ENCODE peak calls at places on chromosomes 2 and 18, in five cellular contexts. One of them, this sample, is unnamed.

GRCh38 chr18:12428923-12429322 is 21.2 kb downstream of the PRELID3A start:
- DNase-seq in naive thymus-derived CD4-positive, alpha-beta T cell: no peak
- DNase-seq in IMR-90: no peak
- DNase-seq in PC-9: no peak
- DNase-seq in hepatocyte: no peak
- DNase-seq in this sample: no peak

GRCh38 chr2:113848758-113849460 is 41.0 kb upstream of the ACTR3 start:
- DNase-seq in naive thymus-derived CD4-positive, alpha-beta T cell: no peak
- DNase-seq in IMR-90: peak
- DNase-seq in PC-9: no peak
- DNase-seq in hepatocyte: peak
- DNase-seq in this sample: no peak

GRCh38 chr2:92072461-92073035 is 2798.7 kb upstream of the TEKT4 start:
- DNase-seq in naive thymus-derived CD4-positive, alpha-beta T cell: no peak
- DNase-seq in IMR-90: no peak
- DNase-seq in PC-9: no peak
- DNase-seq in hepatocyte: peak
- DNase-seq in this sample: no peak

GRCh38 chr18:38698108-38698507 is 1132.5 kb upstream of the CELF4 start:
- DNase-seq in naive thymus-derived CD4-positive, alpha-beta T cell: no peak
- DNase-seq in IMR-90: no peak
- DNase-seq in PC-9: no peak
- DNase-seq in hepatocyte: no peak
- DNase-seq in this sample: no peak

GRCh38 chr18:58276640-58277456 is 232.8 kb downstream of the NEDD4L start:
- DNase-seq in naive thymus-derived CD4-positive, alpha-beta T cell: no peak
- DNase-seq in IMR-90: no peak
- DNase-seq in PC-9: no peak
- DNase-seq in hepatocyte: no peak
- DNase-seq in this sample: peak

GRCh38 chr18:68387246-68387645 is 327.7 kb downstream of the TMX3 start:
- DNase-seq in naive thymus-derived CD4-positive, alpha-beta T cell: no peak
- DNase-seq in IMR-90: peak
- DNase-seq in PC-9: no peak
- DNase-seq in hepatocyte: no peak
- DNase-seq in this sample: no peak

GRCh38 chr2:230908094-230908594 is 16.9 kb downstream of the GPR55 start:
- DNase-seq in naive thymus-derived CD4-positive, alpha-beta T cell: no peak
- DNase-seq in IMR-90: peak
- DNase-seq in PC-9: no peak
- DNase-seq in hepatocyte: no peak
- DNase-seq in this sample: no peak

GRCh38 chr2:108364676-108365297 is 13.0 kb upstream of the SULT1C4 start:
- DNase-seq in naive thymus-derived CD4-positive, alpha-beta T cell: no peak
- DNase-seq in IMR-90: peak
- DNase-seq in PC-9: no peak
- DNase-seq in hepatocyte: no peak
- DNase-seq in this sample: no peak

GRCh38 chr2:210072493-210072892 is 70.1 kb downstream of the RPE start:
- DNase-seq in naive thymus-derived CD4-positive, alpha-beta T cell: no peak
- DNase-seq in IMR-90: no peak
- DNase-seq in PC-9: no peak
- DNase-seq in hepatocyte: no peak
- DNase-seq in this sample: no peak

GRCh38 chr2:96841707-96842495 is 1.9 kb downstream of the ANKRD23 start:
- DNase-seq in naive thymus-derived CD4-positive, alpha-beta T cell: no peak
- DNase-seq in IMR-90: no peak
- DNase-seq in PC-9: no peak
- DNase-seq in hepatocyte: no peak
- DNase-seq in this sample: no peak
- H3K27ac ChIP-seq in naive thymus-derived CD4-positive, alpha-beta T cell: no peak
- H3K27ac ChIP-seq in IMR-90: no peak
- H3K27ac ChIP-seq in PC-9: no peak
- H3K27ac ChIP-seq in hepatocyte: no peak
- H3K27ac ChIP-seq in this sample: no peak

DNA sequence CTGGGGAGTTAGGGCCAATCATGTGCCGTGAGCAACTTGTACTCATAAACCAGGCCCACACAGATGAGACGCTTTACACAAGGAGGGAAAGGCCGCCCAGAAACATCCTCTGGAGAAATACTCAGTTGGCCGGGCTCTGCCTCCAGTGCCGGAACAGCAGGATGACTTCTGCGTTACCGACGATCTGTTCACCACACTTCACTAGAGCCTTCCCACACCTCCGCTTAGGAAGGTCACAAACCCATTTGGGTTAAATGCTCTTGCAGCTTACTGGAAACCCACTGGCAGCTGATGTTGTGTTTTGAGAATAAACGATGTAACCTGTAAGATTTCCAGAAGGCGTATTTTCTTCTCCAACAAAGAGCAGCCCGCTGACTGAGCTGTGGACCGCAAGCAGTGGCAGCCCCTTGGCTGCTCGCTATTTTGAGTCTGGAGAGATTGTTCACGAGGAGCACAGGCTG is 44.1 kb downstream of the COLEC12 start:
- DNase-seq in naive thymus-derived CD4-positive, alpha-beta T cell: no peak
- DNase-seq in IMR-90: peak
- DNase-seq in PC-9: no peak
- DNase-seq in hepatocyte: peak
- DNase-seq in this sample: no peak
- H3K4me3 ChIP-seq in naive thymus-derived CD4-positive, alpha-beta T cell: no peak
- H3K4me3 ChIP-seq in IMR-90: no peak
- H3K4me3 ChIP-seq in PC-9: no peak
- H3K4me3 ChIP-seq in hepatocyte: no peak
- H3K4me3 ChIP-seq in this sample: no peak

GRCh38 chr18:48917579-48918101 is 33.1 kb downstream of the SMAD7 start:
- DNase-seq in naive thymus-derived CD4-positive, alpha-beta T cell: no peak
- DNase-seq in IMR-90: no peak
- DNase-seq in PC-9: no peak
- DNase-seq in hepatocyte: peak
- DNase-seq in this sample: no peak
- H3K27ac ChIP-seq in naive thymus-derived CD4-positive, alpha-beta T cell: no peak
- H3K27ac ChIP-seq in IMR-90: no peak
- H3K27ac ChIP-seq in PC-9: no peak
- H3K27ac ChIP-seq in hepatocyte: no peak
- H3K27ac ChIP-seq in this sample: no peak

DNA sequence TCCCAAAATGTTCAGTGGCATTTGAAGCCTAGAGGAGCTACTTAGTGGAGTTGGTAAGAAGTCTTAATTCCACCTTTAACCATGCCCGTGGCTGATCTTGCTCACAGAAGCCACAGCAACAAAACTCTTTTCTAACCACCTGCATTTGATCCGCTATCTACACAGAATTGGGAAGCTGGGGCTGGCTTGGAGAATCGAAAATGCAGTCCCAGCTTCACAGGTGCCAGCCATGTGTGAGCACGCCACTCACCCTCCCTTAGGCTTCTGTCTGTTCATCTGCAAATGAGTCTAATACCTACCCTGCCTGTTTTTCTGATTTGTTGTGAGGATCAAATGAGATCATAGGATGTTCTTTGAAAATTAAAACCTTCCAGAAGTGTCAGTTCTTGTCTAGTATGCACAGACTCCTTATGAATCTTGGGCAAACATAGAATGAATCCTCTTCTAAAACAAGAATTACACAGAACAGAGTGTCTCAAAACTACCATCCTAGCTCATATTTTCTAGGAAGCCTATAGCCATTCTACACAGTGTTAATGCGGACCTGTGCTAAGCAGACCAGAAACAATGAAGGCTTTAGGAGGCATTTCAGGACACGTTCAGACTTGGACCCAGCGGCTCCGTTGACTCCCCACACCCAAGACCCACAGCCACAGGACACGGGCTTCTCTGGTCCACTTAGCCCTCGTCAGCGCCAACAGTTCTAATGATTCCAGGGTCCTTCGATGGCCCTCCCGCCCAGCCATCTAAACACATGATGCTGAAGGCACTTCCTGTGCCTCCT is 182.4 kb downstream of the BCL11A start:
- DNase-seq in naive thymus-derived CD4-positive, alpha-beta T cell: no peak
- DNase-seq in IMR-90: no peak
- DNase-seq in PC-9: no peak
- DNase-seq in hepatocyte: no peak
- DNase-seq in this sample: no peak
- H3K4me3 ChIP-seq in naive thymus-derived CD4-positive, alpha-beta T cell: no peak
- H3K4me3 ChIP-seq in IMR-90: no peak
- H3K4me3 ChIP-seq in PC-9: no peak
- H3K4me3 ChIP-seq in hepatocyte: no peak
- H3K4me3 ChIP-seq in this sample: no peak

DNA sequence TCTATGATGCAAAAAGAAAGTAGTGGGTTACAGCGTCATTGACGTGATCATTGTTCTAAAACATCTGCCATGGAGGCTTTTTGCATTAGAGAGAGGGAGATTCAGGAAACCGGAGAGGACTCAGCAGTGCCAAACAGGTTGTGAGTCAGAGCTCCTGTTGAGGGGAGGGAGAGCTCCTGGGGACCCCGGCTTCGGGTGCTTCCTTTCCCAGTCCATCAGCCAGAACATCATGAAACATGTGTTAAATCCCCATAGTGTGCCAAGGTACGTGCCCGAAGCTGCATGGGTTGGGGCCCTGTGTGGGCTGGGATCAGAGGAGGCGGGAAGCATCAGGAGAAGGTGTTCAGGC is 793 bp upstream of the CYRIA start:
- DNase-seq in naive thymus-derived CD4-positive, alpha-beta T cell: no peak
- DNase-seq in IMR-90: peak
- DNase-seq in PC-9: no peak
- DNase-seq in hepatocyte: peak
- DNase-seq in this sample: no peak
- H3K27ac ChIP-seq in naive thymus-derived CD4-positive, alpha-beta T cell: no peak
- H3K27ac ChIP-seq in IMR-90: no peak
- H3K27ac ChIP-seq in PC-9: no peak
- H3K27ac ChIP-seq in hepatocyte: no peak
- H3K27ac ChIP-seq in this sample: no peak

DNA sequence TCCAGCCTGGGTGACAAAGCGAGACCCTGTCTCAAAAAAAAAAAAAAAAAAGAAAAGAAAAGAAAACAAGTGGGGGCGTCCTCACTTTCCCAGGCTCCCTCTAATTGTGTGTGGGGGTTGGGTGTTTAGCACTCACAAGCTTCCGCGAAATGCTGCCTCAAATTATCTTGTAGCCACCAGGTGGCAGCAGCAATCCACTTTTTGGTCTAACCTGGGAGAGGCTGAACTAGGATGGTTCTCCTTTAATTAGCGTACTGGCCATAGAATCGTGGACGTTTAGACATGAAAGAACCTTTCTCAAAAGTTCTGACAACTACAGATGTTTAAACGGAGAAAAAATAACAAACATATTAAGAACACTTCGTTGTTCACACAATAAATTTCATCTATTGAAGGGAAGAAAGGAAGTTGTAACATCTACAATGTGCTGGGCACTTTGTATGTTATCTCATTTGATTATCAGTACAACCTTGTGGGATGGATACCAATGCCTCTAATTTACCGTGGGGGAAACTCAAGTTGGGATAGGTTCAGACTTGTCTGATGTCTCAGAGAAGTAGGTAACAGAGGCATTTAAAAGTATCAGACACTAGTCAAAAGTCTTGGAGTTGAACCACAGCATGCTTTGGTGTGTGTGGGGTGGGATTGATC is 122.7 kb upstream of the NABP1 start:
- DNase-seq in naive thymus-derived CD4-positive, alpha-beta T cell: peak
- DNase-seq in IMR-90: peak
- DNase-seq in PC-9: peak
- DNase-seq in hepatocyte: peak
- DNase-seq in this sample: peak
- H3K4me3 ChIP-seq in naive thymus-derived CD4-positive, alpha-beta T cell: no peak
- H3K4me3 ChIP-seq in IMR-90: no peak
- H3K4me3 ChIP-seq in PC-9: peak
- H3K4me3 ChIP-seq in hepatocyte: no peak
- H3K4me3 ChIP-seq in this sample: no peak

GRCh38 chr18:79934311-79935097 is 16.9 kb downstream of the SLC66A2 start:
- DNase-seq in naive thymus-derived CD4-positive, alpha-beta T cell: no peak
- DNase-seq in IMR-90: no peak
- DNase-seq in PC-9: no peak
- DNase-seq in hepatocyte: peak
- DNase-seq in this sample: peak
- H3K27ac ChIP-seq in naive thymus-derived CD4-positive, alpha-beta T cell: no peak
- H3K27ac ChIP-seq in IMR-90: no peak
- H3K27ac ChIP-seq in PC-9: no peak
- H3K27ac ChIP-seq in hepatocyte: peak
- H3K27ac ChIP-seq in this sample: peak

DNA sequence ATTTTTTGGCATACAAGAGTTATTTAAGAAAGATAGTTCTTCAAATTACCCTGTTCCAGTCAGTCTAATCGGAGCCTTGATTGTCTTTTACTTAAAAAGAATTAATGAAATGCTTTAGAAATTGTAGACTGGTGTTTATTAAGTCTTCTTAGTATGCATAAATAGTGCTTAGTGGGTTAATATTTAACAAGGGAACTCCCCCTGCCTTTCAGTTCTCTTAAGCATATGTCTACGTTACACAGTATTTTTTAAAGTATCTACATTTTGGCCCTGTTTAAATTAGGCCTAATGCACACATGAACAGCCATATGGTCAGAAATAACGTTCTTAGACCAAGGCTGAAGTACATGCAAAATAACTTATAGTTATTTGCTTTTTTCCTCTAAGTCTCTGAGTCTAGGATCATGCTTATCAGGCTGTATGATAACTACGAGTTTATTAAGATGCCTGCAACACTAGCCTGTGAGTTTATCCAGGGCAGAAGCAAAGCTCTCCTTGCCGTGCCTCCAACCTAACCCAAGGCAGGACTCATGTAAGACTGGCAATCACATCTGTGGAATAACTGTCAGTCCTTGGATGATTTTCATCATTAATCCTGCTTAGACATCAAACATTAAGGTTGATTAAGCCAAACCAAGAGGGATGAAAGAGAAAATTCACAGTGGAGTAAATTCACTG is 6.7 kb downstream of the BCL2 start:
- DNase-seq in naive thymus-derived CD4-positive, alpha-beta T cell: no peak
- DNase-seq in IMR-90: no peak
- DNase-seq in PC-9: no peak
- DNase-seq in hepatocyte: no peak
- DNase-seq in this sample: no peak
- H3K4me3 ChIP-seq in naive thymus-derived CD4-positive, alpha-beta T cell: no peak
- H3K4me3 ChIP-seq in IMR-90: no peak
- H3K4me3 ChIP-seq in PC-9: no peak
- H3K4me3 ChIP-seq in hepatocyte: no peak
- H3K4me3 ChIP-seq in this sample: no peak